ENCODE peak calls at places on chromosomes 2 and 18, in four cellular contexts. X is chondrocyte, C is IMR-90, U is lower lobe of right lung. R is an unnamed sample.

GRCh38 chr2:46780411-46780800 is 135.2 kb downstream of the MCFD2 start:
- DNase-seq in U (no peak), X (no peak), C (no peak), R (peak)

GRCh38 chr2:39991298-39991697 is 212.2 kb upstream of the THUMPD2 start:
- DNase-seq in U (no peak), C (peak), X (no peak), R (peak)

GRCh38 chr2:45441571-45441970 is 169.5 kb downstream of the SRBD1 start:
- DNase-seq in U (no peak), X (no peak), C (no peak), R (no peak)

GRCh38 chr2:96538487-96539214 is 2.1 kb downstream of the ARID5A start:
- DNase-seq in U (peak), X (no peak), C (no peak), R (no peak)

GRCh38 chr2:228447266-228447915 is 265.9 kb upstream of the SPHKAP start:
- DNase-seq in X (no peak), C (no peak), U (no peak), R (no peak)

GRCh38 chr18:80175451-80176235 is 66.6 kb downstream of the ADNP2 start:
- DNase-seq in X (no peak), C (no peak), U (no peak), R (no peak)

GRCh38 chr18:62690416-62690815 is 24.9 kb upstream of the PHLPP1 start:
- DNase-seq in U (no peak), C (no peak), X (no peak), R (no peak)

GRCh38 chr2:4901092-4901735 is 791.0 kb upstream of the SOX11 start:
- DNase-seq in C (no peak), U (no peak), X (no peak), R (no peak)

GRCh38 chr2:133841905-133842304 is 273.6 kb upstream of the NCKAP5 start:
- DNase-seq in C (peak), U (no peak), X (no peak), R (peak)

GRCh38 chr18:75003764-75004690 is 204.9 kb downstream of the PTGR3 start:
- DNase-seq in U (no peak), C (no peak), X (no peak), R (peak)

GRCh38 chr2:98608118-98608961 is at the start of the genes COA5 and UNC50:
- DNase-seq in U (peak), C (peak), X (peak), R (peak)

GRCh38 chr18:76621782-76622495 is 126.9 kb upstream of the ZNF516 start:
- DNase-seq in C (peak), X (no peak), U (no peak), R (peak)

GRCh38 chr18:10490401-10491289 is 35.2 kb upstream of the NAPG start:
- DNase-seq in C (no peak), U (no peak), X (no peak), R (no peak)

GRCh38 chr2:65456886-65457285 is 24.5 kb upstream of the SPRED2 start:
- DNase-seq in X (no peak), U (no peak), C (no peak), R (no peak)

R was measured in fibroblast of pulmonary artery.